ENCODE peak calls at places on chromosomes 11 and 22, in five cellular contexts. W, E, K, C and Z are unnamed samples. For H3K36me3 and H3K4me1, the result is how much of the 10 kb centered on the place peaks cover.

GRCh38 chr11:116931206-116931953 is 94.0 kb upstream of the APOA1 start:
- DNase-seq in W (no peak), E (no peak), K (no peak), C (no peak), Z (no peak)

GRCh38 chr22:43094551-43094950 is 5.4 kb upstream of the TTLL1 start:
- DNase-seq in W (no peak), E (no peak), K (no peak), C (no peak), Z (no peak)

GRCh38 chr11:65013130-65013691 is 749 bp upstream of the ARL2 start:
- DNase-seq in W (peak), E (peak), K (peak), C (peak), Z (peak)

GRCh38 chr11:76863196-76863777 is 2.6 kb downstream of the ACER3 start:
- DNase-seq in W (no peak), E (peak), K (no peak), C (peak), Z (no peak)

GRCh38 chr11:105045897-105046296 is 762 bp upstream of the CARD16 start:
- DNase-seq in W (no peak), E (no peak), K (peak), C (no peak), Z (no peak)

GRCh38 chr11:95078526-95078925 is 11.1 kb upstream of the ENDOD1 start:
- DNase-seq in W (no peak), E (no peak), K (no peak), C (no peak), Z (no peak)

GRCh38 chr11:25702417-25702816 is 629.5 kb upstream of the ANO3 start:
- DNase-seq in W (no peak), E (no peak), K (no peak), C (no peak), Z (no peak)

GRCh38 chr22:30028731-30029130 is 51.5 kb upstream of the HORMAD2 start:
- DNase-seq in W (no peak), E (no peak), K (no peak), C (no peak), Z (no peak)

GRCh38 chr22:38295339-38295738 is 21.9 kb downstream of the CSNK1E start:
- DNase-seq in W (no peak), E (no peak), K (no peak), C (no peak), Z (no peak)

GRCh38 chr22:38294193-38294592 is 21.4 kb upstream of the TMEM184B start:
- DNase-seq in W (no peak), E (no peak), K (no peak), C (no peak), Z (no peak)

GRCh38 chr22:38290347-38290746 is 17.5 kb upstream of the TMEM184B start:
- DNase-seq in W (no peak), E (no peak), K (no peak), C (no peak), Z (no peak)

GRCh38 chr22:38291201-38291777 is 18.5 kb upstream of the TMEM184B start:
- DNase-seq in W (no peak), E (no peak), K (no peak), C (no peak), Z (no peak)

GRCh38 chr22:38292694-38293093 is 19.9 kb upstream of the TMEM184B start:
- DNase-seq in W (no peak), E (no peak), K (no peak), C (no peak), Z (no peak)
- H3K36me3 ChIP-seq in W (under half), E (under half), K (under half), C (under half), Z (half or more)

GRCh38 chr11:2178906-2179494 is 7.4 kb upstream of the TH start:
- DNase-seq in W (no peak), E (no peak), K (no peak), C (peak), Z (no peak)
- H3K4me1 ChIP-seq in W (under half), E (under half), K (under half), C (under half), Z (under half)

GRCh38 chr22:45544588-45545170 is 42.0 kb downstream of the FBLN1 start:
- DNase-seq in W (no peak), E (no peak), K (no peak), C (no peak), Z (no peak)
- H3K36me3 ChIP-seq in W (under half), E (under half), K (under half), C (under half), Z (half or more)

GRCh38 chr11:47997063-47998053 is 17.0 kb downstream of the PTPRJ start:
- DNase-seq in W (no peak), E (no peak), K (no peak), C (no peak), Z (no peak)
- H3K4me1 ChIP-seq in W (under half), E (under half), K (under half), C (under half), Z (under half)

GRCh38 chr22:48984639-48985038 is 843.0 kb downstream of the BRD1 start:
- DNase-seq in W (no peak), E (no peak), K (no peak), C (no peak), Z (peak)
- H3K36me3 ChIP-seq in W (under half), E (under half), K (under half), C (under half), Z (under half)

GRCh38 chr11:128521697-128522062 is 65.7 kb downstream of the ETS1 start:
- DNase-seq in W (no peak), E (peak), K (no peak), C (no peak), Z (no peak)
- H3K4me1 ChIP-seq in W (under half), E (under half), K (under half), C (half or more), Z (under half)

GRCh38 chr22:24117942-24118341 is 63.3 kb upstream of the SUSD2 start:
- DNase-seq in W (no peak), E (no peak), K (no peak), C (no peak), Z (peak)
- H3K36me3 ChIP-seq in W (under half), E (under half), K (under half), C (under half), Z (half or more)

GRCh38 chr11:69010361-69010891 is 2.6 kb downstream of the MRGPRF start:
- DNase-seq in W (no peak), E (no peak), K (no peak), C (no peak), Z (no peak)
- H3K4me1 ChIP-seq in W (under half), E (under half), K (under half), C (under half), Z (under half)

DNA sequence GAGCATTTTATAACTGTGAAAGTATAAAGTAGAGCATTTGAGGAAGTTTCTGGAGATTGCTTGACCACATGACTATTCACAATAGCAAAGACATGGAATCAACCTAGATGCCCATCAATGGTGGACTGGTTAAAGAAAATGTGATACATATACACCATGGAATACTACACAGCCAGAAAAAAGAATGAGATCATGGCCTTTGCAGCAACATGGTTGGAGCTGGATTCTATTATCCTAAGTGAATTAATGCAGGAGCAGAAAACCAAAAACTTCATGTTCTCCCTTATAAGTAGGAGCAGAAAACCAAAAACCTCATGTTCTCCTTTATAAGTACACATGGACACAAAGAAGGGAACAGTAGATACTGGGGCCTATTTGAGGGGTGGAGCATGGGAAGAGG is 30.3 kb downstream of the UVRAG start:
- DNase-seq in W (no peak), E (no peak), K (no peak), C (no peak), Z (no peak)
- H3K36me3 ChIP-seq in W (under half), E (under half), K (under half), C (under half), Z (under half)

GRCh38 chr11:92406472-92406871 is 181.9 kb downstream of the FAT3 start:
- DNase-seq in W (no peak), E (no peak), K (no peak), C (no peak), Z (no peak)
- H3K4me1 ChIP-seq in W (under half), E (under half), K (under half), C (under half), Z (under half)